ENCODE peak calls at places on chromosomes 2 and 18, in ten cellular contexts. One of them, this sample, is unnamed.
A peak's percentile ranks its signal among the peaks of the same experiment; 100 is the strongest.

GRCh38 chr2:43084699-43085091 is 141.7 kb downstream of the ZFP36L2 start:
- DNase-seq in A673: no peak
- DNase-seq in Calu3: no peak
- DNase-seq in BJ: no peak
- DNase-seq in MM.1S: no peak
- DNase-seq in left ventricle myocardium inferior: peak; percentile 77
- DNase-seq in A549: no peak
- DNase-seq in keratinocyte: no peak
- DNase-seq in pancreas: no peak
- DNase-seq in GM06990: no peak
- DNase-seq in this sample: no peak

GRCh38 chr2:241040081-241040803 is 41.8 kb downstream of the SNED1 start:
- DNase-seq in Calu3: no peak
- DNase-seq in pancreas: no peak
- DNase-seq in MM.1S: no peak
- DNase-seq in BJ: no peak
- DNase-seq in left ventricle myocardium inferior: no peak
- DNase-seq in GM06990: no peak
- DNase-seq in A549: no peak
- DNase-seq in keratinocyte: no peak
- DNase-seq in A673: no peak
- DNase-seq in this sample: no peak

GRCh38 chr18:32019251-32019943 is 772 bp downstream of the RNF125 start:
- DNase-seq in Calu3: peak; percentile 37
- DNase-seq in A673: peak; percentile 27
- DNase-seq in pancreas: peak; percentile 46
- DNase-seq in GM06990: peak; percentile 60
- DNase-seq in left ventricle myocardium inferior: peak; percentile 36
- DNase-seq in keratinocyte: no peak
- DNase-seq in A549: peak; percentile 9
- DNase-seq in BJ: no peak
- DNase-seq in MM.1S: peak; percentile 57
- DNase-seq in this sample: peak; percentile 75

GRCh38 chr2:30675758-30676157 is 131.5 kb downstream of the CAPN13 start:
- DNase-seq in BJ: no peak
- DNase-seq in Calu3: no peak
- DNase-seq in A549: no peak
- DNase-seq in left ventricle myocardium inferior: no peak
- DNase-seq in keratinocyte: no peak
- DNase-seq in GM06990: no peak
- DNase-seq in pancreas: no peak
- DNase-seq in MM.1S: no peak
- DNase-seq in A673: no peak
- DNase-seq in this sample: no peak

GRCh38 chr2:55161295-55162210 is 70.5 kb downstream of the CLHC1 start:
- DNase-seq in MM.1S: no peak
- DNase-seq in Calu3: no peak
- DNase-seq in GM06990: no peak
- DNase-seq in BJ: no peak
- DNase-seq in pancreas: peak; percentile 52
- DNase-seq in left ventricle myocardium inferior: no peak
- DNase-seq in keratinocyte: no peak
- DNase-seq in A673: no peak
- DNase-seq in A549: no peak
- DNase-seq in this sample: no peak

GRCh38 chr2:136527560-136527959 is 237.8 kb upstream of the THSD7B start:
- DNase-seq in A673: peak; percentile 48
- DNase-seq in MM.1S: peak; percentile 52
- DNase-seq in Calu3: peak; percentile 25
- DNase-seq in keratinocyte: no peak
- DNase-seq in BJ: no peak
- DNase-seq in A549: peak; percentile 4
- DNase-seq in left ventricle myocardium inferior: no peak
- DNase-seq in GM06990: no peak
- DNase-seq in pancreas: no peak
- DNase-seq in this sample: no peak

GRCh38 chr2:98769784-98770183 is 38.9 kb upstream of the MGAT4A start:
- DNase-seq in BJ: no peak
- DNase-seq in left ventricle myocardium inferior: no peak
- DNase-seq in A549: no peak
- DNase-seq in MM.1S: no peak
- DNase-seq in keratinocyte: no peak
- DNase-seq in pancreas: peak; percentile 32
- DNase-seq in GM06990: no peak
- DNase-seq in A673: no peak
- DNase-seq in Calu3: peak; percentile 27
- DNase-seq in this sample: no peak

GRCh38 chr2:85649201-85650190 is 18.5 kb downstream of the SFTPB start:
- DNase-seq in keratinocyte: no peak
- DNase-seq in Calu3: no peak
- DNase-seq in left ventricle myocardium inferior: no peak
- DNase-seq in A549: peak; percentile 76
- DNase-seq in pancreas: no peak
- DNase-seq in MM.1S: no peak
- DNase-seq in BJ: no peak
- DNase-seq in GM06990: no peak
- DNase-seq in A673: no peak
- DNase-seq in this sample: no peak

GRCh38 chr2:110173523-110173922 is 31.3 kb downstream of the NPHP1 start:
- DNase-seq in GM06990: no peak
- DNase-seq in A673: no peak
- DNase-seq in left ventricle myocardium inferior: no peak
- DNase-seq in keratinocyte: no peak
- DNase-seq in pancreas: no peak
- DNase-seq in Calu3: no peak
- DNase-seq in A549: peak; percentile 20
- DNase-seq in MM.1S: no peak
- DNase-seq in BJ: no peak
- DNase-seq in this sample: no peak

GRCh38 chr2:136117909-136118818 is at the start of gene CXCR4:
- DNase-seq in A549: peak; percentile 47
- DNase-seq in MM.1S: peak; percentile 86
- DNase-seq in GM06990: peak; percentile 87
- DNase-seq in keratinocyte: no peak
- DNase-seq in BJ: no peak
- DNase-seq in A673: peak; percentile 35
- DNase-seq in pancreas: peak; percentile 37
- DNase-seq in left ventricle myocardium inferior: peak; percentile 74
- DNase-seq in Calu3: peak; percentile 83
- DNase-seq in this sample: peak; percentile 86

GRCh38 chr2:223786943-223787342 is 50.4 kb downstream of the AP1S3 start:
- DNase-seq in GM06990: no peak
- DNase-seq in Calu3: no peak
- DNase-seq in A549: no peak
- DNase-seq in left ventricle myocardium inferior: no peak
- DNase-seq in A673: no peak
- DNase-seq in MM.1S: no peak
- DNase-seq in keratinocyte: no peak
- DNase-seq in BJ: no peak
- DNase-seq in pancreas: no peak
- DNase-seq in this sample: no peak

GRCh38 chr18:35077937-35078336 is 36.7 kb downstream of the MAPRE2 start:
- DNase-seq in MM.1S: no peak
- DNase-seq in pancreas: no peak
- DNase-seq in left ventricle myocardium inferior: no peak
- DNase-seq in Calu3: no peak
- DNase-seq in GM06990: no peak
- DNase-seq in A549: no peak
- DNase-seq in BJ: no peak
- DNase-seq in keratinocyte: no peak
- DNase-seq in A673: no peak
- DNase-seq in this sample: no peak

GRCh38 chr2:7133521-7133920 is 216.3 kb downstream of the RNF144A start:
- DNase-seq in A549: peak; percentile 6
- DNase-seq in left ventricle myocardium inferior: no peak
- DNase-seq in GM06990: no peak
- DNase-seq in BJ: no peak
- DNase-seq in keratinocyte: no peak
- DNase-seq in A673: peak; percentile 52
- DNase-seq in pancreas: no peak
- DNase-seq in Calu3: peak; percentile 36
- DNase-seq in MM.1S: no peak
- DNase-seq in this sample: no peak

GRCh38 chr2:141703506-141703905 is 427.3 kb downstream of the LRP1B start:
- DNase-seq in keratinocyte: no peak
- DNase-seq in Calu3: no peak
- DNase-seq in GM06990: no peak
- DNase-seq in pancreas: no peak
- DNase-seq in MM.1S: no peak
- DNase-seq in A549: no peak
- DNase-seq in A673: peak; percentile 75
- DNase-seq in BJ: no peak
- DNase-seq in left ventricle myocardium inferior: no peak
- DNase-seq in this sample: no peak

GRCh38 chr2:158412206-158412605 is 44.3 kb downstream of the CCDC148 start:
- DNase-seq in pancreas: no peak
- DNase-seq in GM06990: no peak
- DNase-seq in MM.1S: no peak
- DNase-seq in BJ: peak; percentile 36
- DNase-seq in keratinocyte: no peak
- DNase-seq in A673: no peak
- DNase-seq in left ventricle myocardium inferior: no peak
- DNase-seq in Calu3: no peak
- DNase-seq in A549: no peak
- DNase-seq in this sample: no peak

GRCh38 chr2:48566582-48566981 is 36.6 kb downstream of the STON1 start:
- DNase-seq in pancreas: peak; percentile 26
- DNase-seq in left ventricle myocardium inferior: no peak
- DNase-seq in keratinocyte: no peak
- DNase-seq in MM.1S: no peak
- DNase-seq in GM06990: no peak
- DNase-seq in Calu3: no peak
- DNase-seq in A549: peak; percentile 47
- DNase-seq in BJ: no peak
- DNase-seq in A673: peak; percentile 57
- DNase-seq in this sample: no peak

GRCh38 chr2:201638331-201638730 is 5.0 kb downstream of the TMEM237 start:
- DNase-seq in left ventricle myocardium inferior: no peak
- DNase-seq in Calu3: no peak
- DNase-seq in A673: no peak
- DNase-seq in MM.1S: no peak
- DNase-seq in keratinocyte: no peak
- DNase-seq in BJ: no peak
- DNase-seq in pancreas: no peak
- DNase-seq in GM06990: no peak
- DNase-seq in A549: no peak
- DNase-seq in this sample: no peak

GRCh38 chr18:60372598-60372997 is at the start of gene MC4R:
- DNase-seq in BJ: peak; percentile 35
- DNase-seq in MM.1S: no peak
- DNase-seq in keratinocyte: no peak
- DNase-seq in Calu3: peak; percentile 24
- DNase-seq in left ventricle myocardium inferior: peak; percentile 14
- DNase-seq in A549: peak; percentile 29
- DNase-seq in pancreas: no peak
- DNase-seq in A673: peak; percentile 79
- DNase-seq in GM06990: no peak
- DNase-seq in this sample: no peak

GRCh38 chr2:127700527-127701192 is 637 bp upstream of the SFT2D3 start:
- DNase-seq in A673: no peak
- DNase-seq in MM.1S: peak; percentile 98
- DNase-seq in A549: peak; percentile 91
- DNase-seq in BJ: no peak
- DNase-seq in left ventricle myocardium inferior: peak; percentile 50
- DNase-seq in Calu3: peak; percentile 86
- DNase-seq in pancreas: peak; percentile 32
- DNase-seq in GM06990: peak; percentile 85
- DNase-seq in keratinocyte: no peak
- DNase-seq in this sample: peak; percentile 88
- TF ChIP-seq CTCF in A673: no peak
- TF ChIP-seq CTCF in MM.1S: peak; percentile 36
- TF ChIP-seq CTCF in A549: no peak
- TF ChIP-seq CTCF in BJ: no peak
- TF ChIP-seq CTCF in left ventricle myocardium inferior: no peak
- TF ChIP-seq CTCF in Calu3: no peak
- TF ChIP-seq CTCF in pancreas: no peak
- TF ChIP-seq CTCF in GM06990: peak; percentile 38
- TF ChIP-seq CTCF in keratinocyte: no peak
- TF ChIP-seq CTCF in this sample: no peak

GRCh38 chr2:86675611-86676015 is 44.5 kb upstream of the RMND5A start:
- DNase-seq in Calu3: peak; percentile 25
- DNase-seq in A549: peak; percentile 29
- DNase-seq in MM.1S: peak; percentile 19
- DNase-seq in pancreas: peak; percentile 45
- DNase-seq in keratinocyte: no peak
- DNase-seq in A673: no peak
- DNase-seq in left ventricle myocardium inferior: no peak
- DNase-seq in GM06990: no peak
- DNase-seq in BJ: no peak
- DNase-seq in this sample: peak; percentile 72
- TF ChIP-seq CTCF in Calu3: peak; percentile 40
- TF ChIP-seq CTCF in A549: no peak
- TF ChIP-seq CTCF in MM.1S: peak; percentile 37
- TF ChIP-seq CTCF in pancreas: peak; percentile 29
- TF ChIP-seq CTCF in keratinocyte: peak; percentile 68
- TF ChIP-seq CTCF in A673: no peak
- TF ChIP-seq CTCF in left ventricle myocardium inferior: no peak
- TF ChIP-seq CTCF in GM06990: peak; percentile 41
- TF ChIP-seq CTCF in BJ: no peak
- TF ChIP-seq CTCF in this sample: peak; percentile 26

GRCh38 chr18:50819027-50819726 is 639 bp downstream of the MRO start:
- DNase-seq in A549: peak; percentile 19
- DNase-seq in GM06990: no peak
- DNase-seq in pancreas: peak; percentile 73
- DNase-seq in Calu3: peak; percentile 65
- DNase-seq in A673: no peak
- DNase-seq in BJ: no peak
- DNase-seq in MM.1S: no peak
- DNase-seq in left ventricle myocardium inferior: peak; percentile 33
- DNase-seq in keratinocyte: no peak
- DNase-seq in this sample: peak; percentile 62
- TF ChIP-seq CTCF in A549: no peak
- TF ChIP-seq CTCF in GM06990: peak; percentile 3
- TF ChIP-seq CTCF in pancreas: no peak
- TF ChIP-seq CTCF in Calu3: no peak
- TF ChIP-seq CTCF in A673: no peak
- TF ChIP-seq CTCF in BJ: peak; percentile 14
- TF ChIP-seq CTCF in MM.1S: no peak
- TF ChIP-seq CTCF in left ventricle myocardium inferior: no peak
- TF ChIP-seq CTCF in keratinocyte: no peak
- TF ChIP-seq CTCF in this sample: no peak

DNA sequence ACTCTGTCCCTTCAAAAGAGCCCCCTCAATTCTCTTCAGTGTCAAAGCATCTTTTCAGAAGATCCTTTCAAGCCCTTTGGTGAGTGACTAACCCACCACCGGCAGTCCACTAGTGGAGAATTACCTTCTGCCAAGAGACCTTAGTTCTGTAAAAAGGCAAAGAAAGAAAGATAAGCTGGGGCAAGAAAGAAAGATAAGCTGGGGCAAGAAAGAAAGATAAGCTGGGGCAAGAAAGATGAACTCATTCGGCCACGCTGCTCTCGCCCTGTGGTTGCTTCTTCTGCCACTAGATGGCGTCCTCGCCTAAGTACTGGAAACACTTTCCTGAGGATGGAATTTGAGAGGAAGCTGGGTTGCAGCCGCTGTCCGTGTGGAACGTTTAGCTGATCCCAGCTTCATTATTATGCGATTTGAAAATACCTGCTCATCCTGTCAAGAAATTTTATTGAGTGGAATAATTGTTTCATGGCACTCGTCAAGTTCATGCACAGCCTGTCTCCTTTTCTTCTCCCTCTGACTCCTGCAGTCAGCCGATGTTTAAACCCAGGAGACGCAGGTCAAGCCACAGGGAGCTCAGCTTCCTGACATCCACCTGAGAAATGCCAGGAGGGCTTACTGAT is 17.3 kb upstream of the ANXA4 start:
- DNase-seq in Calu3: peak; percentile 89
- DNase-seq in MM.1S: peak; percentile 73
- DNase-seq in A549: peak; percentile 86
- DNase-seq in pancreas: peak; percentile 89
- DNase-seq in A673: peak; percentile 83
- DNase-seq in GM06990: peak; percentile 33
- DNase-seq in BJ: no peak
- DNase-seq in left ventricle myocardium inferior: peak; percentile 79
- DNase-seq in keratinocyte: no peak
- DNase-seq in this sample: peak; percentile 89
- TF ChIP-seq CTCF in Calu3: peak; percentile 89
- TF ChIP-seq CTCF in MM.1S: peak; percentile 86
- TF ChIP-seq CTCF in A549: peak; percentile 99
- TF ChIP-seq CTCF in pancreas: peak; percentile 92
- TF ChIP-seq CTCF in A673: peak; percentile 88
- TF ChIP-seq CTCF in GM06990: peak; percentile 76
- TF ChIP-seq CTCF in BJ: peak; percentile 87
- TF ChIP-seq CTCF in left ventricle myocardium inferior: peak; percentile 96
- TF ChIP-seq CTCF in keratinocyte: peak; percentile 84
- TF ChIP-seq CTCF in this sample: peak; percentile 93

This sample was measured in mucosa of descending colon.